ENCODE peak calls at places on chromosomes 3 and 15, in ten cellular contexts. W, L, J, V, Q, X, D, U, P and T are unnamed samples.

GRCh38 chr15:34616613-34617012 is 33.2 kb upstream of the GOLGA8B start:
- DNase-seq in D (peak; percentile 7), J (peak; percentile 12), W (no peak), V (no peak), P (peak; percentile 17), L (no peak), X (peak; percentile 58), Q (peak; percentile 22), U (peak; percentile 12), T (no peak)

GRCh38 chr15:77507151-77507847 is 86.6 kb downstream of the HMG20A start:
- DNase-seq in U (no peak), J (no peak), X (peak; percentile 35), L (peak; percentile 68), V (peak; percentile 86), D (no peak), P (peak; percentile 33), W (no peak), Q (no peak), T (no peak)

GRCh38 chr3:65660000-65660598 is 378.6 kb downstream of the MAGI1 start:
- DNase-seq in D (no peak), P (no peak), W (no peak), L (no peak), X (no peak), U (no peak), Q (no peak), V (no peak), J (no peak), T (no peak)

GRCh38 chr3:47515864-47516319 is 2.4 kb upstream of the ELP6 start:
- DNase-seq in V (no peak), X (peak; percentile 10), P (no peak), D (no peak), L (no peak), U (no peak), W (no peak), J (no peak), Q (no peak), T (no peak)

GRCh38 chr3:51945031-51945840 is 3.1 kb downstream of the PARP3 start:
- DNase-seq in U (no peak), J (no peak), D (no peak), X (no peak), V (peak; percentile 32), P (no peak), W (no peak), L (no peak), Q (no peak), T (no peak)

GRCh38 chr15:48385431-48385830 is 54.2 kb downstream of the DUT start:
- DNase-seq in U (no peak), J (no peak), W (no peak), L (no peak), P (peak; percentile 94), V (no peak), D (no peak), X (peak; percentile 90), Q (peak; percentile 96), T (peak; percentile 86)

GRCh38 chr3:124094496-124094895 is 102.6 kb upstream of the ROPN1 start:
- DNase-seq in W (peak; percentile 8), L (no peak), X (no peak), D (no peak), P (no peak), U (no peak), Q (no peak), J (no peak), V (no peak), T (no peak)

GRCh38 chr3:42066516-42067181 is 24.5 kb upstream of the TRAK1 start:
- DNase-seq in L (no peak), P (no peak), V (no peak), Q (peak; percentile 61), J (no peak), X (peak; percentile 68), D (no peak), W (no peak), U (no peak), T (no peak)

GRCh38 chr3:100032262-100032661 is 82.0 kb downstream of the FILIP1L start:
- DNase-seq in P (peak; percentile 59), D (no peak), L (no peak), X (peak; percentile 74), V (no peak), J (no peak), U (no peak), W (no peak), Q (no peak), T (no peak)

GRCh38 chr15:43292375-43293078 is 25.8 kb upstream of the TGM5 start:
- DNase-seq in X (no peak), P (no peak), D (no peak), Q (peak; percentile 55), L (no peak), V (no peak), W (no peak), U (no peak), J (no peak), T (peak; percentile 34)

GRCh38 chr15:72474912-72475601 is 927 bp downstream of the ARIH1 start:
- DNase-seq in W (peak; percentile 75), P (peak; percentile 49), L (peak; percentile 80), U (peak; percentile 83), D (no peak), Q (peak; percentile 68), J (peak; percentile 63), X (peak; percentile 78), V (peak; percentile 87), T (peak; percentile 24)

GRCh38 chr15:40105517-40106202 is 3.0 kb downstream of the BMF start:
- DNase-seq in J (no peak), L (no peak), D (no peak), W (no peak), X (no peak), Q (no peak), P (no peak), V (no peak), U (no peak), T (no peak)

GRCh38 chr15:95958417-95958816 is 372.1 kb upstream of the NR2F2 start:
- DNase-seq in D (no peak), V (no peak), Q (no peak), J (no peak), P (no peak), L (no peak), W (no peak), U (no peak), X (no peak), T (no peak)